ENCODE peak calls at places on chromosomes 13 and 19, in ten cellular contexts. Y, C, N, K, L, W, X, M, F and D are unnamed samples. For H3K9me3 and H3K4me1, the result is how much of the 10 kb centered on the place peaks cover.

GRCh38 chr13:79660361-79660760 is 179.4 kb downstream of the NDFIP2 start:
- DNase-seq in Y (no peak), C (no peak), N (no peak), K (no peak), L (no peak), W (no peak), X (no peak), M (no peak), F (no peak), D (no peak)

GRCh38 chr19:11373166-11373884 is 1.1 kb upstream of the SWSAP1 start:
- DNase-seq in Y (no peak), C (no peak), N (no peak), K (no peak), L (no peak), W (no peak), X (no peak), M (peak), F (peak), D (peak)

GRCh38 chr19:51689751-51690358 is 3.3 kb upstream of the SPACA6 start:
- DNase-seq in Y (no peak), C (no peak), N (no peak), K (no peak), L (no peak), W (no peak), X (no peak), M (peak), F (peak), D (no peak)

GRCh38 chr13:101611491-101612475 is 159.3 kb downstream of the ITGBL1 start:
- DNase-seq in Y (no peak), C (no peak), N (no peak), K (no peak), L (no peak), W (no peak), X (no peak), M (no peak), F (no peak), D (no peak)

GRCh38 chr13:57569981-57570380 is 61.6 kb upstream of the PCDH17 start:
- DNase-seq in Y (no peak), C (no peak), N (no peak), K (no peak), L (no peak), W (no peak), X (no peak), M (no peak), F (no peak), D (no peak)

GRCh38 chr13:97359181-97360057 is 74.5 kb upstream of the RAP2A start:
- DNase-seq in Y (no peak), C (peak), N (peak), K (peak), L (no peak), W (peak), X (peak), M (peak), F (peak), D (peak)

GRCh38 chr13:49806126-49806536 is 13.6 kb upstream of the KPNA3 start:
- DNase-seq in Y (no peak), C (no peak), N (peak), K (peak), L (no peak), W (no peak), X (no peak), M (no peak), F (no peak), D (no peak)

GRCh38 chr13:23751195-23751594 is 138.0 kb downstream of the MIPEP start:
- DNase-seq in Y (no peak), C (no peak), N (no peak), K (no peak), L (no peak), W (no peak), X (no peak), M (no peak), F (no peak), D (no peak)

GRCh38 chr19:9528757-9529336 is 9.6 kb downstream of the ZNF426 start:
- DNase-seq in Y (no peak), C (no peak), N (peak), K (no peak), L (no peak), W (no peak), X (no peak), M (no peak), F (no peak), D (no peak)

GRCh38 chr19:13094771-13095392 is 7.8 kb downstream of the LYL1 start:
- DNase-seq in Y (no peak), C (no peak), N (no peak), K (no peak), L (no peak), W (no peak), X (no peak), M (no peak), F (peak), D (no peak)

GRCh38 chr13:111993701-111994100 is 73.2 kb upstream of the SOX1 start:
- DNase-seq in Y (no peak), C (no peak), N (no peak), K (no peak), L (no peak), W (no peak), X (no peak), M (no peak), F (no peak), D (no peak)

GRCh38 chr19:50152578-50152977 is 10.5 kb downstream of the IZUMO2 start:
- DNase-seq in Y (no peak), C (no peak), N (no peak), K (no peak), L (no peak), W (no peak), X (no peak), M (no peak), F (no peak), D (no peak)
- H3K9me3 ChIP-seq in Y (under half), C (under half), N (under half), K (under half), L (under half), W (under half), X (under half), M (under half), F (under half), D (under half)

GRCh38 chr13:45464687-45465453 is at the start of gene COG3:
- DNase-seq in Y (peak), C (peak), N (peak), K (no peak), L (peak), W (peak), X (peak), M (peak), F (peak), D (peak)
- H3K4me1 ChIP-seq in Y (under half), C (under half), N (under half), K (under half), L (under half), W (under half), X (under half), M (under half), F (under half), D (under half)

DNA sequence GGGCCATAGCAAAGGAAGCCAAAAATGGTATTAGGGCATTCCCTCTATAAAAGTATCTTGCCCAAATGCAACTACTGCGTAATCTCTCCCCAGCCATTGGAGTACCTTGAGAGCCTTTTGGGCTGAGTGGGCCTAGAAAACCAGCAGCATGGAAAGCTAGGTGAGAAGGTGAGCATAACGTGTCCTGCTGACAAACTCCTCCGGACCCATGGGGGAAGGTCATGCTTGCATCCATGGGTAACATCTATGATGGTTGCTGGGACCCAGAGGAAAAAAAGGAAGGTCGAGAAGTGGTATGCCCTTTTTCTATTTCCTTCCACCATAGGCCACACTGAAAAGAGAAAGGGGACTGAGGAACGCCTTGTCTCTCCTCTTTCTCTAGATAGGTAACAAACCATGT is 57.4 kb downstream of the ZNF728 start:
- DNase-seq in Y (no peak), C (no peak), N (no peak), K (no peak), L (no peak), W (peak), X (no peak), M (no peak), F (no peak), D (no peak)
- H3K9me3 ChIP-seq in Y (half or more), C (under half), N (under half), K (under half), L (under half), W (under half), X (under half), M (under half), F (half or more), D (half or more)

GRCh38 chr19:15284091-15284490 is 48.2 kb downstream of the BRD4 start:
- DNase-seq in Y (no peak), C (no peak), N (no peak), K (no peak), L (no peak), W (no peak), X (no peak), M (no peak), F (no peak), D (no peak)

GRCh38 chr19:15283141-15283885 is 49.0 kb downstream of the BRD4 start:
- DNase-seq in Y (no peak), C (peak), N (no peak), K (no peak), L (no peak), W (no peak), X (no peak), M (no peak), F (no peak), D (no peak)

GRCh38 chr19:15285896-15286591 is 46.3 kb downstream of the BRD4 start:
- DNase-seq in Y (no peak), C (no peak), N (no peak), K (no peak), L (no peak), W (no peak), X (no peak), M (no peak), F (no peak), D (no peak)

GRCh38 chr19:15286688-15287355 is 45.5 kb downstream of the BRD4 start:
- DNase-seq in Y (no peak), C (no peak), N (no peak), K (no peak), L (no peak), W (no peak), X (no peak), M (no peak), F (no peak), D (no peak)

DNA sequence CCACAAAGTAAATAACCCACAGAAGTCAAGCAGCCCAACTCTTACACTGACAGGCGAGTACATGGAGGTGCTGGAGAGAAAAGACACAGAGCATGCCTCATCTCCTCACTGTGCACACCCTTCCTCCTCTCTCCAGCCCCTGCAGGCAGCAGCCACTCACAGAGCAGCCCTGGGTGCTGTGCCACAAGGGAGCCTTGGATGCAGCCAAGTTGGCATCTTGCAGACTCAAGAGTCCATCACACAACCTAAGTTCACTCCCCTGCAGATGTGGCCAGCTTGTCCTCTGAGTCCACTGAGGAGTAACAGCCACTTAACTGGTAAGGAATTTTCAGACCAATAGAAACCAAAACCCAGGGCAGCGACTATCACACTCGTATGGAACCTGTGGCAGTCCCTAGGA is 47.4 kb downstream of the BRD4 start:
- DNase-seq in Y (no peak), C (no peak), N (no peak), K (no peak), L (no peak), W (no peak), X (no peak), M (no peak), F (no peak), D (no peak)
- H3K4me1 ChIP-seq in Y (under half), C (under half), N (half or more), K (half or more), L (half or more), W (under half), X (half or more), M (half or more), F (under half), D (half or more)

GRCh38 chr19:21915411-21915810 is 79.4 kb upstream of the ZNF43 start:
- DNase-seq in Y (no peak), C (no peak), N (no peak), K (no peak), L (no peak), W (no peak), X (no peak), M (no peak), F (no peak), D (no peak)
- H3K9me3 ChIP-seq in Y (half or more), C (under half), N (under half), K (under half), L (under half), W (under half), X (under half), M (under half), F (half or more), D (half or more)

DNA sequence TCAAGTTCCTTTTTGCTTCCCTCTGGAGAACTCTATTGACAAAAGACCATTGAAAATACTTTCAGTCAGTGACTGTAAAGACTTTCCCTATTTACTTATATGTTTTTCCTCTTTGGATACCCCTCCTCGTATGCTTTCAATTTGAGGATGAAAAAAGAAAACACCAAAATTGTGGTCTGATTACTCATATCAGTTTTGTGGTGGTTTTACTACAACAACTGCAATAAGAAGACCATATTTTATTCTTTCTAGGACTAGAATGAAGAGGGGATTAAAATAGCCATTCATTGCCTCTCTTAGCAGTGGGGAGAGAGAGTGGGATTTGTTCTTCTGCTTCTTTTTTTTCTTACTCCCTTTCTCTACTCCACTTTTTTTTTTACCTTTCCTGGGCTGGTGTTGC is 113.1 kb downstream of the ESD start:
- DNase-seq in Y (no peak), C (no peak), N (no peak), K (no peak), L (no peak), W (no peak), X (no peak), M (no peak), F (no peak), D (no peak)
- H3K4me1 ChIP-seq in Y (under half), C (under half), N (under half), K (under half), L (under half), W (under half), X (under half), M (under half), F (under half), D (under half)

GRCh38 chr13:25494708-25495411 is 123.1 kb downstream of the ATP8A2 start:
- DNase-seq in Y (no peak), C (no peak), N (no peak), K (no peak), L (no peak), W (no peak), X (no peak), M (no peak), F (no peak), D (no peak)
- H3K9me3 ChIP-seq in Y (under half), C (under half), N (under half), K (under half), L (under half), W (under half), X (under half), M (under half), F (under half), D (under half)

GRCh38 chr19:1101337-1101698 is 2.5 kb upstream of the GPX4 start:
- DNase-seq in Y (no peak), C (peak), N (no peak), K (no peak), L (no peak), W (no peak), X (no peak), M (no peak), F (no peak), D (no peak)
- H3K4me1 ChIP-seq in Y (under half), C (under half), N (half or more), K (under half), L (half or more), W (under half), X (under half), M (under half), F (under half), D (under half)

GRCh38 chr13:60407095-60407494 is 10.1 kb downstream of the TDRD3 start:
- DNase-seq in Y (no peak), C (no peak), N (no peak), K (no peak), L (no peak), W (no peak), X (no peak), M (no peak), F (no peak), D (no peak)
- H3K9me3 ChIP-seq in Y (under half), C (under half), N (under half), K (under half), L (under half), W (under half), X (under half), M (under half), F (under half), D (under half)